ENCODE peak calls at places on chromosomes 12 and 14, in nine cellular contexts. D is MM.1S, N is left lung, J is A549, E is neural progenitor cell, I is ovary, V is right atrium auricular region, C is breast epithelium, T is BE2C. U is an unnamed sample.

GRCh38 chr12:53207042-53207441 is at the start of gene ITGB7:
- DNase-seq in D (peak; percentile 92), N (no peak), J (no peak), E (no peak), I (no peak), V (no peak), C (no peak), T (no peak), U (no peak)

GRCh38 chr12:16198884-16199283 is 78.6 kb downstream of the SLC15A5 start:
- DNase-seq in D (peak; percentile 79), N (no peak), J (no peak), E (peak; percentile 53), I (no peak), V (no peak), C (no peak), T (no peak), U (no peak)

GRCh38 chr12:127779301-127780045 is 487.5 kb upstream of the TMEM132C start:
- DNase-seq in D (no peak), N (no peak), J (no peak), E (no peak), I (no peak), V (no peak), C (no peak), T (no peak), U (no peak)

GRCh38 chr12:112891093-112892024 is 15.4 kb upstream of the OAS1 start:
- DNase-seq in D (no peak), N (no peak), J (no peak), E (no peak), I (no peak), V (peak; percentile 64), C (no peak), T (peak; percentile 92), U (no peak)

GRCh38 chr14:81772391-81772790 is 238.7 kb upstream of the SEL1L start:
- DNase-seq in D (no peak), N (no peak), J (no peak), E (no peak), I (no peak), V (no peak), C (no peak), T (no peak), U (no peak)

GRCh38 chr14:66072190-66072905 is 413.8 kb upstream of the CCDC196 start:
- DNase-seq in D (no peak), N (no peak), J (no peak), E (no peak), I (no peak), V (no peak), C (no peak), T (no peak), U (no peak)

GRCh38 chr14:74508292-74508731 is 14.7 kb downstream of the ISCA2 start:
- DNase-seq in D (no peak), N (peak; percentile 24), J (peak; percentile 41), E (peak; percentile 77), I (peak; percentile 24), V (no peak), C (peak; percentile 15), T (peak; percentile 47), U (peak; percentile 51)

GRCh38 chr12:60123443-60124000 is 527.7 kb downstream of the SLC16A7 start:
- DNase-seq in D (no peak), N (no peak), J (no peak), E (no peak), I (no peak), V (no peak), C (no peak), T (no peak), U (no peak)

GRCh38 chr14:75578099-75578785 is at the start of gene FLVCR2:
- DNase-seq in D (peak; percentile 26), N (peak; percentile 90), J (peak; percentile 62), E (peak; percentile 84), I (peak; percentile 90), V (peak; percentile 87), C (peak; percentile 69), T (peak; percentile 59), U (peak; percentile 94)

GRCh38 chr12:67327466-67327865 is 58.3 kb downstream of the CAND1 start:
- DNase-seq in D (no peak), N (no peak), J (no peak), E (no peak), I (no peak), V (no peak), C (no peak), T (no peak), U (no peak)

GRCh38 chr14:38931969-38932652 is 170.9 kb downstream of the SEC23A start:
- DNase-seq in D (no peak), N (no peak), J (no peak), E (no peak), I (no peak), V (no peak), C (no peak), T (no peak), U (no peak)

GRCh38 chr12:23564454-23564853 is 385.0 kb downstream of the SOX5 start:
- DNase-seq in D (no peak), N (no peak), J (no peak), E (no peak), I (no peak), V (no peak), C (no peak), T (no peak), U (no peak)

GRCh38 chr12:111353603-111354295 is 15.1 kb downstream of the PHETA1 start:
- DNase-seq in D (no peak), N (no peak), J (no peak), E (no peak), I (no peak), V (no peak), C (no peak), T (no peak), U (no peak)

GRCh38 chr14:34355584-34356266 is 106.3 kb downstream of the SPTSSA start:
- DNase-seq in D (no peak), N (no peak), J (no peak), E (no peak), I (no peak), V (peak; percentile 63), C (peak; percentile 64), T (peak; percentile 62), U (no peak)

GRCh38 chr12:51911307-51911706 is 4.0 kb downstream of the ACVRL1 start:
- DNase-seq in D (no peak), N (no peak), J (no peak), E (no peak), I (peak; percentile 5), V (no peak), C (no peak), T (no peak), U (peak; percentile 61)

GRCh38 chr14:23550131-23550826 is 1.3 kb downstream of the ZFHX2 start:
- DNase-seq in D (no peak), N (no peak), J (no peak), E (peak; percentile 22), I (no peak), V (no peak), C (no peak), T (no peak), U (no peak)

GRCh38 chr12:45849289-45849688 is 119.8 kb downstream of the ARID2 start:
- DNase-seq in D (no peak), N (no peak), J (no peak), E (no peak), I (no peak), V (no peak), C (no peak), T (no peak), U (no peak)

GRCh38 chr12:111976291-111976690 is 36.7 kb downstream of the TMEM116 start:
- DNase-seq in D (no peak), N (no peak), J (no peak), E (no peak), I (no peak), V (no peak), C (no peak), T (no peak), U (no peak)

GRCh38 chr14:22314183-22314820 is 274.7 kb downstream of the DAD1 start:
- DNase-seq in D (peak; percentile 46), N (no peak), J (peak; percentile 71), E (peak; percentile 76), I (no peak), V (no peak), C (no peak), T (peak; percentile 30), U (no peak)

DNA sequence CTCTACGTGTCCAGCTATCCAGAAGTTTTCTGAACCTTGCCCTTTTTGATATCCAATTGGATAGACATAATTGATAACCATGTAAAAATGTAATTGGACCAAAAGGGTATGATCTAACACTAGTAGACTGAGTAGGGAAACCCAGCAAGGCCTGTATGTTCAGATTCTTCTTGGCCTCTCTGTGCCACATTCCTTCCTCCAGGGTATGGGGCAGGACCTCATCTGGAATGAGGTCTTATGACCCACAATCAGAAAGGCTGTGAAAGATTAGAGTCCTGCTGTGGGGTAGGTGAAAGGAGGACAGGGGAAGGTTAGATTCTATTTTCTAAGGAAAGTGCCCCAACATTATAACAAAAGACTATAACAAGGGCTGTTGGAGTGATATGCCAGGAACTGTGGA is 51.3 kb upstream of the A2ML1 start:
- DNase-seq in D (no peak), N (no peak), J (no peak), E (peak; percentile 24), I (no peak), V (no peak), C (no peak), T (no peak), U (no peak)
- TF ChIP-seq CTCF in D (no peak), N (no peak), J (no peak), E (peak; percentile 32), I (no peak), V (no peak), C (no peak), T (no peak), U (no peak)

GRCh38 chr14:105467249-105467941 is 7.2 kb upstream of the CRIP2 start:
- DNase-seq in D (no peak), N (no peak), J (no peak), E (no peak), I (no peak), V (no peak), C (peak; percentile 66), T (no peak), U (no peak)
- H3K4me1 ChIP-seq in D (no peaks in the 10 kb centered on the region), N (peaks cover 17% of the 10 kb centered on the region), J (peaks cover 27% of the 10 kb centered on the region), E (peaks cover 11% of the 10 kb centered on the region), I (no peaks in the 10 kb centered on the region), V (peaks cover 82% of the 10 kb centered on the region), C (peaks cover 25% of the 10 kb centered on the region), T (peaks cover 32% of the 10 kb centered on the region), U (peaks cover 10% of the 10 kb centered on the region)

GRCh38 chr12:85457026-85457425 is 177.0 kb downstream of the ALX1 start:
- DNase-seq in D (no peak), N (no peak), J (no peak), E (no peak), I (no peak), V (no peak), C (no peak), T (no peak), U (no peak)
- TF ChIP-seq CTCF in D (no peak), N (no peak), J (no peak), E (no peak), I (no peak), V (no peak), C (no peak), T (no peak), U (no peak)

DNA sequence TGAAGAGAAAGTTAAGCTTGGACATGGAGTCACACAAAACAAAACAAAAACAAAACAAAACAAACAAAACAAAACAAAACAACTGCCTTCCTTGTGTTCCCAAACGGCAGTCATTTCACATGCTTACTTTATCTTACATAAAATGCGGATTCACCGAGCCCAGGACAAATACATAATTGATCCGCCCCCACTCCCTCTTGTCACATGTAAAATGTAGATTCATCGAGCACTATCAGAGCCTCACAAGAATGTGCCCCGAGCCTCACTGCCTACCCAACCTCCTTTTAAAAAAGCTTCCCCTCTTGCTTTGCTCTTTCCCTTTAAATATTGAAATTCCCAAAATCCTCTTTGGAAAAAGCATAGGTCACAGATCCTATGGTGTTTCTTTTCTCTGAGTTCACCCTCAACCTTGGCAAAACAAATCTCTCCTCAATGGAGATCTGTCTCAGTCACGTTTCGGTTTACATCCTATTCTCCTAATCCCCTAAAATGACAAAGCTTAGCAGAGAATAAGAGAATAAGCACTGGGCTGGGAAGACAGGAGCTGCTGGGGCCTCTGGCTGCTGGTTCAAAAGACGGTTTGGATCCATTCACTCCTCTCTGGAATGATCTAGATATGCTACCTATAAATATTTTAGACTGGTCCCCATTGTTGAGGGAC is 83.7 kb downstream of the NINJ2 start:
- DNase-seq in D (no peak), N (no peak), J (no peak), E (peak; percentile 58), I (no peak), V (no peak), C (no peak), T (no peak), U (no peak)
- H3K4me1 ChIP-seq in D (peaks cover 4% of the 10 kb centered on the region), N (peaks cover 9% of the 10 kb centered on the region), J (peaks cover 40% of the 10 kb centered on the region), E (peaks cover 39% of the 10 kb centered on the region), I (peaks cover 5% of the 10 kb centered on the region), V (peaks cover 62% of the 10 kb centered on the region), C (no peaks in the 10 kb centered on the region), T (peaks cover 20% of the 10 kb centered on the region), U (peaks cover 22% of the 10 kb centered on the region)

U was measured in upper lobe of right lung.